ENCODE peak calls at places on chromosomes 3 and 15, in ten cellular contexts. E is skeletal muscle cell; D is activated CD8-positive, alpha-beta memory T cell treated with anti-CD3 and anti-CD28 coated beads for 48 hours; V is activated naive CD8-positive, alpha-beta T cell treated with anti-CD3 and anti-CD28 coated beads for 36 hours; S is amniotic stem cell; A is A172; C is adipocyte; J is mucosa of gallbladder; T is stimulated activated CD4-positive, alpha-beta T cell treated with anti-CD3 and anti-CD28 coated beads, Interleukin-12 subunit alpha, Interleukin-12 subunit beta, amount 100 ng/mL, for 4 hours; K is colonic mucosa. P is an unnamed sample.

GRCh38 chr3:138184994-138185393 is 2.1 kb upstream of the ARMC8 start:
- DNase-seq in D (no peak), E (no peak), K (no peak), V (no peak), A (peak), C (no peak), J (no peak), S (no peak), T (no peak), P (no peak)

GRCh38 chr3:194757629-194758028 is 71.9 kb downstream of the FAM43A start:
- DNase-seq in D (no peak), K (no peak), J (no peak), S (no peak), C (peak), V (no peak), A (no peak), E (no peak), T (no peak), P (no peak)

GRCh38 chr15:77617507-77618285 is 15.0 kb downstream of the LINGO1 start:
- DNase-seq in A (no peak), D (no peak), E (no peak), C (no peak), V (no peak), T (no peak), S (no peak), K (peak), J (no peak), P (no peak)

GRCh38 chr15:98142584-98142983 is 182.1 kb downstream of the ARRDC4 start:
- DNase-seq in J (no peak), E (no peak), T (no peak), V (no peak), K (no peak), C (no peak), D (no peak), S (no peak), A (no peak), P (no peak)

GRCh38 chr15:31974855-31975421 is 55.4 kb upstream of the CHRNA7 start:
- DNase-seq in A (peak), D (no peak), K (peak), S (no peak), T (no peak), E (no peak), J (no peak), C (peak), V (peak), P (no peak)

GRCh38 chr3:52456169-52456799 is 880 bp downstream of the NISCH start:
- DNase-seq in S (no peak), C (peak), A (no peak), T (no peak), D (no peak), K (no peak), E (no peak), J (no peak), V (no peak), P (no peak)

GRCh38 chr15:98408231-98408630 is 240.1 kb upstream of the IGF1R start:
- DNase-seq in C (no peak), T (no peak), S (no peak), E (no peak), D (no peak), J (no peak), A (no peak), K (no peak), V (no peak), P (no peak)

GRCh38 chr3:17179381-17180205 is 294.8 kb downstream of the PLCL2 start:
- DNase-seq in K (no peak), S (no peak), D (no peak), J (no peak), T (no peak), C (no peak), A (no peak), V (peak), E (no peak), P (no peak)

GRCh38 chr3:185866555-185866954 is 41.7 kb upstream of the IGF2BP2 start:
- DNase-seq in E (no peak), V (no peak), K (no peak), S (no peak), T (no peak), C (no peak), J (no peak), A (no peak), D (no peak), P (no peak)

GRCh38 chr3:129305592-129306091 is 27.0 kb downstream of the HMCES start:
- DNase-seq in E (peak), K (peak), A (peak), C (peak), S (peak), T (peak), J (peak), V (no peak), D (no peak), P (no peak)

GRCh38 chr15:95409924-95410323 is 920.6 kb upstream of the NR2F2 start:
- DNase-seq in S (no peak), A (no peak), D (no peak), J (no peak), T (no peak), K (no peak), E (no peak), C (no peak), V (no peak), P (no peak)

GRCh38 chr3:65830948-65831732 is 207.6 kb downstream of the MAGI1 start:
- DNase-seq in D (no peak), T (no peak), J (no peak), S (no peak), E (no peak), K (no peak), A (no peak), C (no peak), V (no peak), P (no peak)

GRCh38 chr3:32493437-32494414 is 8.9 kb downstream of the CMTM6 start:
- DNase-seq in V (no peak), J (no peak), E (no peak), K (no peak), D (no peak), A (peak), C (no peak), S (no peak), T (no peak), P (no peak)

GRCh38 chr3:169244119-169244864 is 419.2 kb downstream of the MECOM start:
- DNase-seq in V (no peak), S (no peak), D (no peak), J (no peak), K (no peak), C (peak), E (no peak), A (no peak), T (no peak), P (no peak)

GRCh38 chr3:157541506-157542236 is 38.5 kb upstream of the VEPH1 start:
- DNase-seq in S (no peak), T (no peak), A (no peak), E (no peak), J (no peak), V (no peak), K (no peak), C (no peak), D (no peak), P (no peak)

GRCh38 chr15:65993226-65993625 is 123.9 kb downstream of the RAB11A start:
- DNase-seq in E (no peak), C (no peak), J (no peak), V (no peak), S (no peak), K (no peak), D (no peak), T (no peak), A (no peak), P (no peak)

GRCh38 chr3:21528291-21528690 is 222.7 kb downstream of the ZNF385D start:
- DNase-seq in E (no peak), D (no peak), J (no peak), A (no peak), C (peak), S (no peak), K (no peak), V (no peak), T (no peak), P (no peak)

GRCh38 chr3:108327168-108327567 is 30.8 kb downstream of the HHLA2 start:
- DNase-seq in V (no peak), A (no peak), E (no peak), C (no peak), T (no peak), K (no peak), D (no peak), S (no peak), J (no peak), P (no peak)